ENCODE peak calls at places on chromosome 15, in six cellular contexts. X is right lobe of liver, Y is astrocyte, Q is IMR-90, P is RWPE1, E is A549. O is an unnamed sample.

GRCh38 chr15:69456208-69457166 is 3.9 kb downstream of the RPLP1 start:
- DNase-seq in X (no peak), Y (no peak), Q (no peak), P (no peak), E (no peak), O (no peak)

GRCh38 chr15:68492855-68493254 is 60.9 kb upstream of the ITGA11 start:
- DNase-seq in X (no peak), Y (peak), Q (peak), P (no peak), E (peak), O (no peak)

GRCh38 chr15:81893182-81893833 is 152.5 kb downstream of the MEX3B start:
- DNase-seq in X (no peak), Y (no peak), Q (no peak), P (no peak), E (no peak), O (no peak)

GRCh38 chr15:95068847-95069518 is 837.6 kb downstream of the MCTP2 start:
- DNase-seq in X (no peak), Y (no peak), Q (peak), P (no peak), E (no peak), O (no peak)

GRCh38 chr15:51024735-51025453 is 69.8 kb downstream of the TNFAIP8L3 start:
- DNase-seq in X (no peak), Y (no peak), Q (peak), P (peak), E (no peak), O (no peak)

GRCh38 chr15:82646250-82647044 is 716 bp downstream of the CPEB1 start:
- DNase-seq in X (no peak), Y (no peak), Q (no peak), P (no peak), E (no peak), O (peak)

GRCh38 chr15:64912379-64912778 is 677 bp downstream of the ANKDD1A start:
- DNase-seq in X (no peak), Y (no peak), Q (no peak), P (no peak), E (no peak), O (no peak)

GRCh38 chr15:82835391-82835917 is 26.0 kb downstream of the WHAMM start:
- DNase-seq in X (no peak), Y (no peak), Q (no peak), P (no peak), E (no peak), O (no peak)

GRCh38 chr15:89334510-89335288 is at the start of gene POLG:
- DNase-seq in X (peak), Y (peak), Q (peak), P (peak), E (peak), O (peak)

GRCh38 chr15:57283774-57284508 is 92.4 kb upstream of the CGNL1 start:
- DNase-seq in X (no peak), Y (no peak), Q (peak), P (no peak), E (no peak), O (no peak)

GRCh38 chr15:57280464-57280863 is 95.8 kb upstream of the CGNL1 start:
- DNase-seq in X (no peak), Y (no peak), Q (no peak), P (no peak), E (no peak), O (no peak)

GRCh38 chr15:57281357-57281756 is 94.9 kb upstream of the CGNL1 start:
- DNase-seq in X (no peak), Y (no peak), Q (no peak), P (no peak), E (no peak), O (no peak)

GRCh38 chr15:57273366-57273765 is 102.9 kb upstream of the CGNL1 start:
- DNase-seq in X (no peak), Y (no peak), Q (no peak), P (no peak), E (no peak), O (no peak)

DNA sequence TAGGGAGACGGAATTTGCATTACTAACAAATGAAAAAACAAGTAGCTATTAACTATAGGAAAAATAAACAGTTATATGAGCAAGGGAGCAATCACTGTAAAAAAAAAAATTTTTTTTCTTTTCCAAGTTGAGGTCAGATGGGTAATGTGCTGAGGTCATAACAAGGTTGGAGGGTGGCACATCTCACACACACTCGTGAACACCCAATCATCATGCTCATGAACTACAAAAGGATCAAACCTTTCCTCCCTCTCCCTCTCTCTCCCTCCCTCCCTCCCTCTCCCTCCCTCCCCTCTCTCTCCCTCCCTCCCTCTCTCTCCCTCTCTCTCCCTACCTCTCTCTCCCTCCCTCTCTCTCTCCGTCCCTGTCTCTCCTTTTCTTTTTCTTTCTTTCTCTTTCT is 97.9 kb upstream of the CGNL1 start:
- DNase-seq in X (no peak), Y (no peak), Q (no peak), P (no peak), E (no peak), O (no peak)
- TF ChIP-seq CTCF in X (no peak), Y (no peak), Q (no peak), P (no peak), E (no peak), O (no peak)

GRCh38 chr15:44727462-44728231 is 8.7 kb upstream of the TRIM69 start:
- DNase-seq in X (no peak), Y (no peak), Q (no peak), P (no peak), E (no peak), O (no peak)

GRCh38 chr15:44728576-44729393 is 7.5 kb upstream of the TRIM69 start:
- DNase-seq in X (peak), Y (peak), Q (peak), P (peak), E (peak), O (peak)

GRCh38 chr15:44726568-44727461 is 9.5 kb upstream of the TRIM69 start:
- DNase-seq in X (no peak), Y (peak), Q (peak), P (peak), E (peak), O (peak)

GRCh38 chr15:44726136-44726535 is 10.2 kb upstream of the TRIM69 start:
- DNase-seq in X (no peak), Y (peak), Q (no peak), P (no peak), E (no peak), O (peak)

DNA sequence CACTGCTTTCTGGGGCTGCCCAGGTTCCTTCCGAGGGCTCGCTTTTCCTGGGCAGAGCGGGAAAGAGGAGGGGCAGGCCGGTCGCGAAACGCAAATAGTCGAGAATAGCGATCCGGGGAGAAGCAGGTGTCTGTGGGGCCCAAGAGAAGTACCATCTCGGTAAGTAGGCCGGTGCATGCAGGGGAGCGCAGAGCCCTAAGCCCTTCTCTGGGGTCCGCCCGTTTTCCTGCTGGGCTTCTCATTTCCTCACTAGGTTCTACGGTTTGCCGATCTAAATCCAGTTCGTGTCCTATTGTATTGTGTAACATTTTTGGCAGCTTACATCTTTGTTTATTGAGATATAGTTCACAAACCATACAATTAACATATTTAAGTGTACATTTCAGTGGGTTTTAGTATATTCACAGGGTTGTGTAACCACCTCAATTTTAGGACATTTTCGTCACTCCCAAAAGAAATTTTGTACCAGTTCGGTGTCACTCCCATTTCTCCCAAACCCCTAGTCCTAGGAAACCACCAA is 6.9 kb upstream of the TRIM69 start:
- DNase-seq in X (peak), Y (peak), Q (peak), P (no peak), E (no peak), O (peak)
- TF ChIP-seq CTCF in X (no peak), Y (no peak), Q (no peak), P (no peak), E (no peak), O (no peak)

GRCh38 chr15:25186411-25186810 is 231.6 kb downstream of the SNRPN start:
- DNase-seq in X (peak), Y (no peak), Q (no peak), P (no peak), E (no peak), O (no peak)

GRCh38 chr15:25185791-25186190 is 231.0 kb downstream of the SNRPN start:
- DNase-seq in X (peak), Y (no peak), Q (no peak), P (no peak), E (no peak), O (no peak)

GRCh38 chr15:25188051-25188450 is 233.3 kb downstream of the SNRPN start:
- DNase-seq in X (no peak), Y (no peak), Q (no peak), P (no peak), E (no peak), O (no peak)

GRCh38 chr15:25188551-25189101 is 233.8 kb downstream of the SNRPN start:
- DNase-seq in X (no peak), Y (no peak), Q (no peak), P (no peak), E (no peak), O (no peak)

DNA sequence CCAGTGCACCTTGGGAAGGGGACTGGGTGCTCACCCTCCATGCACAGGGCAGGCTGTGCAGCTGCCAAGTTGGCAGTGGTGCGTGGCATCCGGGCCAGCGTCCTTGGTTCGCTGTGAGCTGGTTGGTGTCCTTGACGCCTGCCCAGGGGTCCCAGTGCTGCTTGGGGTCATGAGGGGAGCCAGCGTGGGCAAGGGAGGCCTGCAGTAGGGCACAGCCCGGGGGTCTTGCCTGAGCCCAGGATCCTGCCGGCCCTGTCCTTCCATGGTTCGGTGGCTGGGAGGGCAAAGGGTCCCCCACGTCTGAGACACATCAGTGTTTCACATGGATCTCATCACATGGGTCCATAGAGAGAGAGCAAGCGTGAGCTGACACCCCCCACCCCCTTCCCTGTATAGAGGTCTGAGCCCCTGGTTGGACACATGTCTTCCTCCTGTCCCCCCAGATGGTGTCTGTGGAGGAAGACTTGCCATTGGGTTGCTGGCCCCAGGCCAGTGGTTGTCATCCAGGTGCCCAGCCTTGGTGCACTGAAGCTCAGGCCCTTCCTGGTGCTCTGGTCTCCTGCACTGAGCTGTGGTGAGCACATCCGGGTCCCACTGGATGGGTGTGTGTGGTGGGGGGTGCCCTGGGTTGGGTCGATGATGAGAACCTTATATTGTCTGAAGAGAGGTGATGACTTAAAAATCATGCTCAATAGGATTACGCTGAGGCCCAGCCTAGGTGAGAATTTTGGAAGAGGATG is 232.3 kb downstream of the SNRPN start:
- DNase-seq in X (no peak), Y (no peak), Q (no peak), P (no peak), E (no peak), O (no peak)
- TF ChIP-seq CTCF in X (no peak), Y (no peak), Q (no peak), P (no peak), E (no peak), O (no peak)

DNA sequence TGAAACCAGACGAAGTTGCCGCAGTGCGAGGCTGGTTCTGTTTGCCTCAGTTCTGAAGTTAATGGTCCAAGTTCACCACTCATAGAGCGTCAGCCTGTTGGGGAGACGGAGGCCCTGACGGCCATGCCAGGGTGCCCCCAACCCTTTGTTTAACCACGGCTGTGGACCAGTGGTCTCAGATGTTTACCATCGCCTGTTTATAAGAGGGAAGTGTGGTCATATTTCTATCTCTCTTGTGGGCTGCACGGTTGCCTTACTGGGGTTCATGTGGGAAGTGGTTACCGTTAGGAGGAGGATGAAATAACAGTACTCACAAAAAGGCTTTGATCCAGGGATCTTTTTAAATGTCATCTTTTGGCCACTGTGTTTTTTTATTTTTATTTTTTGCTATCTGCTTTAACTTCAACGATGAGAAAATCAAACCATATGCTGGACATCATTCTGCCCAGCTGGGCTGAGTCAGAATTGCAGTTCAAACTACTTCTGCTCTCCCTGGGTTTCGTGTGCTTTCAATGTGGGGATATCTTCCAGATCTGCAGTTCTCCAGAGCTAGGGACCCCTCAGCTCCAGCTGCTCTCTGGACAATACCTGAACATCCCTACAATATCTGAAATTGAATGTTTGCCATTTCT is 17.8 kb downstream of the SMAD3 start:
- DNase-seq in X (no peak), Y (no peak), Q (peak), P (no peak), E (no peak), O (no peak)
- TF ChIP-seq CTCF in X (no peak), Y (no peak), Q (no peak), P (no peak), E (no peak), O (no peak)

GRCh38 chr15:32867313-32867626 is 149.5 kb downstream of the GREM1 start:
- DNase-seq in X (no peak), Y (peak), Q (peak), P (peak), E (peak), O (no peak)
- TF ChIP-seq CTCF in X (no peak), Y (no peak), Q (no peak), P (no peak), E (no peak), O (no peak)

GRCh38 chr15:85543741-85544155 is 163.3 kb downstream of the AKAP13 start:
- DNase-seq in X (peak), Y (no peak), Q (no peak), P (no peak), E (no peak), O (peak)
- TF ChIP-seq CTCF in X (peak), Y (no peak), Q (no peak), P (no peak), E (no peak), O (no peak)

GRCh38 chr15:33125883-33126535 is 68.5 kb downstream of the FMN1 start:
- DNase-seq in X (no peak), Y (no peak), Q (no peak), P (no peak), E (no peak), O (no peak)
- TF ChIP-seq CTCF in X (no peak), Y (no peak), Q (no peak), P (no peak), E (no peak), O (no peak)

GRCh38 chr15:91258436-91258779 is 158.4 kb downstream of the SV2B start:
- DNase-seq in X (no peak), Y (no peak), Q (no peak), P (no peak), E (peak), O (peak)
- TF ChIP-seq CTCF in X (no peak), Y (no peak), Q (no peak), P (no peak), E (no peak), O (no peak)